ENCODE peak calls at places on chromosome 1, in eight cellular contexts. One of them, this sample, is unnamed.

GRCh38 chr1:1875932-1876331 is 15.0 kb downstream of the GNB1 start:
- DNase-seq in omental fat pad: no peak
- DNase-seq in foreskin fibroblast: no peak
- DNase-seq in RWPE1: no peak
- DNase-seq in progenitor cell of endocrine pancreas: no peak
- DNase-seq in GM12864: no peak
- DNase-seq in HFF-Myc: no peak
- DNase-seq in epithelial cell of esophagus: no peak
- DNase-seq in this sample: no peak

GRCh38 chr1:113990966-113991365 is 11.7 kb downstream of the OLFML3 start:
- DNase-seq in RWPE1: no peak
- DNase-seq in GM12864: no peak
- DNase-seq in progenitor cell of endocrine pancreas: no peak
- DNase-seq in omental fat pad: no peak
- DNase-seq in HFF-Myc: no peak
- DNase-seq in epithelial cell of esophagus: no peak
- DNase-seq in foreskin fibroblast: no peak
- DNase-seq in this sample: no peak

GRCh38 chr1:209319549-209319948 is 264.0 kb upstream of the CAMK1G start:
- DNase-seq in progenitor cell of endocrine pancreas: no peak
- DNase-seq in HFF-Myc: no peak
- DNase-seq in GM12864: no peak
- DNase-seq in epithelial cell of esophagus: peak; percentile 80
- DNase-seq in foreskin fibroblast: no peak
- DNase-seq in omental fat pad: no peak
- DNase-seq in RWPE1: peak; percentile 41
- DNase-seq in this sample: no peak

GRCh38 chr1:29180497-29181412 is 945 bp downstream of the SRSF4 start:
- DNase-seq in omental fat pad: no peak
- DNase-seq in epithelial cell of esophagus: peak; percentile 31
- DNase-seq in progenitor cell of endocrine pancreas: no peak
- DNase-seq in foreskin fibroblast: no peak
- DNase-seq in HFF-Myc: no peak
- DNase-seq in RWPE1: no peak
- DNase-seq in GM12864: peak; percentile 8
- DNase-seq in this sample: peak; percentile 28

GRCh38 chr1:171179323-171180227 is 5.5 kb upstream of the FMO2 start:
- DNase-seq in epithelial cell of esophagus: no peak
- DNase-seq in RWPE1: no peak
- DNase-seq in omental fat pad: no peak
- DNase-seq in HFF-Myc: no peak
- DNase-seq in progenitor cell of endocrine pancreas: no peak
- DNase-seq in foreskin fibroblast: peak; percentile 46
- DNase-seq in GM12864: no peak
- DNase-seq in this sample: no peak

GRCh38 chr1:230350208-230350921 is 75.8 kb downstream of the PGBD5 start:
- DNase-seq in GM12864: no peak
- DNase-seq in RWPE1: no peak
- DNase-seq in progenitor cell of endocrine pancreas: no peak
- DNase-seq in omental fat pad: no peak
- DNase-seq in foreskin fibroblast: peak; percentile 8
- DNase-seq in epithelial cell of esophagus: no peak
- DNase-seq in HFF-Myc: no peak
- DNase-seq in this sample: no peak

GRCh38 chr1:178497903-178498478 is 1.2 kb upstream of the CLEC20A start:
- DNase-seq in omental fat pad: no peak
- DNase-seq in HFF-Myc: no peak
- DNase-seq in foreskin fibroblast: no peak
- DNase-seq in RWPE1: no peak
- DNase-seq in GM12864: no peak
- DNase-seq in epithelial cell of esophagus: no peak
- DNase-seq in progenitor cell of endocrine pancreas: no peak
- DNase-seq in this sample: no peak

GRCh38 chr1:25711555-25712298 is 88.3 kb upstream of the SELENON start:
- DNase-seq in foreskin fibroblast: peak; percentile 67
- DNase-seq in progenitor cell of endocrine pancreas: no peak
- DNase-seq in GM12864: no peak
- DNase-seq in epithelial cell of esophagus: peak; percentile 39
- DNase-seq in HFF-Myc: no peak
- DNase-seq in omental fat pad: no peak
- DNase-seq in RWPE1: no peak
- DNase-seq in this sample: no peak

GRCh38 chr1:111604931-111605330 is 14.7 kb upstream of the RAP1A start:
- DNase-seq in epithelial cell of esophagus: peak; percentile 82
- DNase-seq in HFF-Myc: no peak
- DNase-seq in omental fat pad: no peak
- DNase-seq in foreskin fibroblast: peak; percentile 60
- DNase-seq in progenitor cell of endocrine pancreas: no peak
- DNase-seq in RWPE1: peak; percentile 41
- DNase-seq in GM12864: no peak
- DNase-seq in this sample: no peak

GRCh38 chr1:205052689-205053088 is 9.7 kb downstream of the CNTN2 start:
- DNase-seq in foreskin fibroblast: no peak
- DNase-seq in GM12864: no peak
- DNase-seq in HFF-Myc: no peak
- DNase-seq in omental fat pad: no peak
- DNase-seq in epithelial cell of esophagus: no peak
- DNase-seq in RWPE1: no peak
- DNase-seq in progenitor cell of endocrine pancreas: no peak
- DNase-seq in this sample: no peak

GRCh38 chr1:35646043-35646442 is 4.7 kb upstream of the PSMB2 start:
- DNase-seq in foreskin fibroblast: peak; percentile 32
- DNase-seq in progenitor cell of endocrine pancreas: no peak
- DNase-seq in omental fat pad: no peak
- DNase-seq in epithelial cell of esophagus: no peak
- DNase-seq in GM12864: no peak
- DNase-seq in RWPE1: no peak
- DNase-seq in HFF-Myc: no peak
- DNase-seq in this sample: no peak
- TF ChIP-seq CTCF in foreskin fibroblast: peak; percentile 13
- TF ChIP-seq CTCF in progenitor cell of endocrine pancreas: peak; percentile 15
- TF ChIP-seq CTCF in omental fat pad: no peak
- TF ChIP-seq CTCF in epithelial cell of esophagus: peak; percentile 29
- TF ChIP-seq CTCF in GM12864: peak; percentile 12
- TF ChIP-seq CTCF in RWPE1: no peak
- TF ChIP-seq CTCF in HFF-Myc: no peak
- TF ChIP-seq CTCF in this sample: no peak

GRCh38 chr1:76867342-76868130 is at the start of gene ST6GALNAC5:
- DNase-seq in omental fat pad: no peak
- DNase-seq in epithelial cell of esophagus: no peak
- DNase-seq in GM12864: no peak
- DNase-seq in progenitor cell of endocrine pancreas: peak; percentile 15
- DNase-seq in RWPE1: peak; percentile 10
- DNase-seq in foreskin fibroblast: peak; percentile 53
- DNase-seq in HFF-Myc: no peak
- DNase-seq in this sample: peak; percentile 26
- TF ChIP-seq CTCF in omental fat pad: no peak
- TF ChIP-seq CTCF in epithelial cell of esophagus: no peak
- TF ChIP-seq CTCF in GM12864: no peak
- TF ChIP-seq CTCF in progenitor cell of endocrine pancreas: peak; percentile 27
- TF ChIP-seq CTCF in RWPE1: no peak
- TF ChIP-seq CTCF in foreskin fibroblast: no peak
- TF ChIP-seq CTCF in HFF-Myc: no peak
- TF ChIP-seq CTCF in this sample: no peak

GRCh38 chr1:158117854-158118691 is 62.6 kb upstream of the CD1D start:
- DNase-seq in HFF-Myc: peak; percentile 33
- DNase-seq in omental fat pad: no peak
- DNase-seq in GM12864: no peak
- DNase-seq in foreskin fibroblast: peak; percentile 48
- DNase-seq in epithelial cell of esophagus: peak; percentile 36
- DNase-seq in progenitor cell of endocrine pancreas: peak; percentile 34
- DNase-seq in RWPE1: no peak
- DNase-seq in this sample: peak; percentile 43
- TF ChIP-seq CTCF in HFF-Myc: peak; percentile 76
- TF ChIP-seq CTCF in omental fat pad: no peak
- TF ChIP-seq CTCF in GM12864: peak; percentile 37
- TF ChIP-seq CTCF in foreskin fibroblast: peak; percentile 76
- TF ChIP-seq CTCF in epithelial cell of esophagus: peak; percentile 60
- TF ChIP-seq CTCF in progenitor cell of endocrine pancreas: peak; percentile 61
- TF ChIP-seq CTCF in RWPE1: no peak
- TF ChIP-seq CTCF in this sample: peak; percentile 44

GRCh38 chr1:161165742-161166668 is at the start of gene PPOX:
- DNase-seq in epithelial cell of esophagus: peak; percentile 99
- DNase-seq in RWPE1: peak; percentile 94
- DNase-seq in omental fat pad: peak; percentile 86
- DNase-seq in foreskin fibroblast: peak; percentile 99
- DNase-seq in GM12864: peak; percentile 97
- DNase-seq in HFF-Myc: peak; percentile 92
- DNase-seq in progenitor cell of endocrine pancreas: peak; percentile 81
- DNase-seq in this sample: peak; percentile 92
- TF ChIP-seq CTCF in epithelial cell of esophagus: peak; percentile 35
- TF ChIP-seq CTCF in RWPE1: peak; percentile 71
- TF ChIP-seq CTCF in omental fat pad: no peak
- TF ChIP-seq CTCF in foreskin fibroblast: peak; percentile 57
- TF ChIP-seq CTCF in GM12864: peak; percentile 66
- TF ChIP-seq CTCF in HFF-Myc: peak; percentile 48
- TF ChIP-seq CTCF in progenitor cell of endocrine pancreas: peak; percentile 49
- TF ChIP-seq CTCF in this sample: peak; percentile 58

GRCh38 chr1:42680921-42681683 is 1.1 kb upstream of the YBX1 start:
- DNase-seq in progenitor cell of endocrine pancreas: no peak
- DNase-seq in GM12864: no peak
- DNase-seq in HFF-Myc: no peak
- DNase-seq in epithelial cell of esophagus: peak; percentile 32
- DNase-seq in foreskin fibroblast: peak; percentile 56
- DNase-seq in omental fat pad: no peak
- DNase-seq in RWPE1: no peak
- DNase-seq in this sample: no peak
- TF ChIP-seq CTCF in progenitor cell of endocrine pancreas: no peak
- TF ChIP-seq CTCF in GM12864: no peak
- TF ChIP-seq CTCF in HFF-Myc: no peak
- TF ChIP-seq CTCF in epithelial cell of esophagus: no peak
- TF ChIP-seq CTCF in foreskin fibroblast: no peak
- TF ChIP-seq CTCF in omental fat pad: no peak
- TF ChIP-seq CTCF in RWPE1: no peak
- TF ChIP-seq CTCF in this sample: no peak

GRCh38 chr1:235599536-235599935 is 50.0 kb downstream of the GNG4 start:
- DNase-seq in foreskin fibroblast: no peak
- DNase-seq in omental fat pad: no peak
- DNase-seq in HFF-Myc: no peak
- DNase-seq in GM12864: no peak
- DNase-seq in RWPE1: no peak
- DNase-seq in progenitor cell of endocrine pancreas: no peak
- DNase-seq in epithelial cell of esophagus: no peak
- DNase-seq in this sample: no peak

GRCh38 chr1:235597867-235598553 is 51.6 kb downstream of the GNG4 start:
- DNase-seq in progenitor cell of endocrine pancreas: no peak
- DNase-seq in GM12864: no peak
- DNase-seq in epithelial cell of esophagus: peak; percentile 64
- DNase-seq in HFF-Myc: peak; percentile 31
- DNase-seq in RWPE1: peak; percentile 36
- DNase-seq in foreskin fibroblast: peak; percentile 67
- DNase-seq in omental fat pad: no peak
- DNase-seq in this sample: no peak

DNA sequence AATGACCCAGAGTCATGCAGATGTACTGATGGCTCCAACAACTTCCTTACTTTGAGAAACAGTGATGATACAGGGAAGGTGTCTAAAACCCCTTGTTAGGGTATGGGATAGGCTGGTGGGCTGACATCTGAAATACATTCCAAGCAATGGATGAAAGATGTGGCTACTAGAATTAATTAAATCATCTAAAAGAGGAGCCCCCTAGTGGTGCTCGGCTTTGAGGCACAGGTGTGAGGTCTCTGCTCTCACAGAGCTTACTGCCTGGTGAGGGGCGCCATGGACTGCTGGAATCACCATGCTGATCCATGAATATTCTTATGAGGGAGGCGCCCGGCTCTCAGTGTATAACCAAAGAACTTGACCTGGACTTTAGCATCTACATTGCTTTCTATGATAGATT is 48.5 kb downstream of the GNG4 start:
- DNase-seq in progenitor cell of endocrine pancreas: no peak
- DNase-seq in RWPE1: peak; percentile 10
- DNase-seq in foreskin fibroblast: peak; percentile 43
- DNase-seq in epithelial cell of esophagus: peak; percentile 36
- DNase-seq in omental fat pad: no peak
- DNase-seq in GM12864: no peak
- DNase-seq in HFF-Myc: no peak
- DNase-seq in this sample: no peak
- TF ChIP-seq CTCF in progenitor cell of endocrine pancreas: peak; percentile 55
- TF ChIP-seq CTCF in RWPE1: no peak
- TF ChIP-seq CTCF in foreskin fibroblast: peak; percentile 29
- TF ChIP-seq CTCF in epithelial cell of esophagus: peak; percentile 49
- TF ChIP-seq CTCF in omental fat pad: no peak
- TF ChIP-seq CTCF in GM12864: peak; percentile 52
- TF ChIP-seq CTCF in HFF-Myc: peak; percentile 54
- TF ChIP-seq CTCF in this sample: peak; percentile 39